ENCODE peak calls at places on chromosomes 4 and X, in four cellular contexts. S, B, Z and P are unnamed samples.

GRCh38 chr4:74796631-74797030 is 2.3 kb upstream of the BTC start:
- DNase-seq in Z (no peak), S (no peak), B (no peak), P (no peak)

GRCh38 chr4:62709618-62710252 is 1509.6 kb downstream of the ADGRL3 start:
- DNase-seq in Z (peak; percentile 66), B (peak; percentile 15), S (peak; percentile 9), P (peak; percentile 57)

GRCh38 chrX:132023896-132024386 is 839 bp downstream of the STK26 start:
- DNase-seq in S (no peak), Z (no peak), B (peak; percentile 57), P (peak; percentile 49)

GRCh38 chr4:143667461-143667860 is 33.0 kb downstream of the FREM3 start:
- DNase-seq in Z (no peak), S (peak; percentile 75), B (no peak), P (peak; percentile 31)

GRCh38 chr4:21001490-21001889 is 301.2 kb downstream of the PACRGL start:
- DNase-seq in B (no peak), Z (no peak), S (no peak), P (no peak)

GRCh38 chr4:104465201-104465600 is 29.5 kb downstream of the CXXC4 start:
- DNase-seq in Z (no peak), B (no peak), S (no peak), P (no peak)

GRCh38 chrX:120308558-120308957 is 2.7 kb downstream of the TMEM255A start:
- DNase-seq in S (no peak), Z (peak; percentile 23), B (no peak), P (peak; percentile 86)

GRCh38 chr4:44132526-44132925 is 316.1 kb downstream of the KCTD8 start:
- DNase-seq in B (no peak), S (no peak), Z (no peak), P (no peak)

GRCh38 chr4:38856524-38857337 is at the start of gene TLR6:
- DNase-seq in Z (peak; percentile 84), B (peak; percentile 88), S (peak; percentile 61), P (peak; percentile 69)

GRCh38 chrX:11381464-11381863 is 88.3 kb downstream of the AMELX start:
- DNase-seq in S (peak; percentile 60), B (peak; percentile 54), Z (peak; percentile 65), P (peak; percentile 44)

GRCh38 chr4:105765690-105766407 is 57.3 kb downstream of the GSTCD start:
- DNase-seq in S (peak; percentile 83), Z (peak; percentile 44), B (no peak), P (no peak)

GRCh38 chrX:43175428-43175827 is 397.5 kb upstream of the PPP1R2C start:
- DNase-seq in S (no peak), Z (no peak), B (no peak), P (no peak)

GRCh38 chr4:6453688-6453990 is 18.8 kb downstream of the PPP2R2C start:
- DNase-seq in S (no peak), B (no peak), Z (no peak), P (no peak)

GRCh38 chrX:154712781-154713391 is 38.0 kb downstream of the GAB3 start:
- DNase-seq in S (peak; percentile 80), Z (no peak), B (no peak), P (no peak)

GRCh38 chr4:182808673-182809416 is 108.3 kb downstream of the DCTD start:
- DNase-seq in Z (no peak), S (peak; percentile 25), B (no peak), P (no peak)

GRCh38 chr4:15525080-15525479 is 55.4 kb downstream of the CC2D2A start:
- DNase-seq in S (no peak), B (no peak), Z (peak; percentile 49), P (no peak)

GRCh38 chr4:8849266-8850073 is 22.2 kb downstream of the HMX1 start:
- DNase-seq in Z (no peak), B (no peak), S (no peak), P (no peak)

GRCh38 chrX:154019633-154020499 is at the start of gene IRAK1:
- DNase-seq in Z (peak; percentile 77), B (peak; percentile 73), S (peak; percentile 83), P (peak; percentile 70)

GRCh38 chr4:24644983-24645764 is 60.8 kb upstream of the DHX15 start:
- DNase-seq in Z (no peak), S (no peak), B (no peak), P (no peak)

GRCh38 chrX:21990812-21991211 is 41.3 kb upstream of the PHEX start:
- DNase-seq in B (no peak), Z (no peak), S (no peak), P (no peak)

DNA sequence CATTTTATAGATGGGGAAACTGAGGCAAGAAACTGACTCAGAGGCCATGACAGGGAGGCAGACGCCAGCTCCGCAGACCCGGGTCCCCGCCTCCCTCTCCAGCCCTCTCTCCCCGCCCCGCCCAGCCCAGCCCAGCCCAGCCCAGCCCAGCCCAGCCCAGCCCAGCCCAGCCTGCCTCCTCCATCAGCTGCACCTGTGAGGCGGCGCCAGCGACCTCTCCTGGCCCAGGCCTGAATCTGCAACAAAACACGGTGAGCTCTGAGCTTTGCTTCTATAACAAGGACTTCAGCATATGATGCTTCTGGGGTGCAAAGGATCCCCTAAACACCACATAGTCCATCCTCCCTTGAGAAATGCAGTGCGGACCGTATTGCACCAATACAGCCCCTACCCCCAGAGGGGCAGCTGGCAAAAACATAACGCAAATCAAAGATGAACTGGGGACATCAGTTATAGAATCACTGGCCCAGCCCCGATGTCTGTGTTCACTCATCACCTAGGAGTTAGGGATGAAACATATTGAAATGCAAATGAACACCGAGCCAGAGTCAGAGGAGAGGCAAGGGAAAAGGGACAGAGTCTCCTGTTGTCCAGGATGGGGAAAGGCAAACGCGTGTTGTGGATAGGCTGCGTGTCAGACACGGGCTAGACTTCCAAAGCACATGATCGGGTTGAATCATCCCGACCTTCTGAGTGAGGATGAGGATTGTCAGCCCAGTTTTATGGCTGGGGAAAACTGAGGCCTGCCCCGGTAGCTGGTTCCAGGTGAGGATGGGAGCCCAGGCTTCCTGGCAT is 216.1 kb upstream of the PSAPL1 start:
- DNase-seq in Z (peak; percentile 32), S (peak; percentile 14), B (peak; percentile 47), P (peak; percentile 86)
- TF ChIP-seq EZH2phosphoT487 in Z (no peak), S (no peak), B (no peak), P (no peak)

GRCh38 chrX:46750829-46751228 is 8.1 kb downstream of the SLC9A7 start:
- DNase-seq in Z (no peak), B (no peak), S (no peak), P (no peak)

GRCh38 chrX:46757593-46757992 is 1.3 kb downstream of the SLC9A7 start:
- DNase-seq in S (no peak), Z (no peak), B (peak; percentile 13), P (no peak)

GRCh38 chrX:46755656-46756055 is 3.3 kb downstream of the SLC9A7 start:
- DNase-seq in Z (no peak), S (no peak), B (no peak), P (no peak)

GRCh38 chrX:46757052-46757451 is 1.9 kb downstream of the SLC9A7 start:
- DNase-seq in B (no peak), Z (no peak), S (no peak), P (no peak)

GRCh38 chrX:46754450-46755075 is 4.4 kb downstream of the SLC9A7 start:
- DNase-seq in B (peak; percentile 76), S (no peak), Z (no peak), P (no peak)
- H3K4me3 ChIP-seq in B (peak overlapping the region; percentile 62), S (no peak overlapping the region), Z (no peak overlapping the region), P (no peak overlapping the region)

GRCh38 chr4:14335872-14336271 is 666.4 kb upstream of the CPEB2 start:
- DNase-seq in S (no peak), B (no peak), Z (no peak), P (no peak)

GRCh38 chr4:14334166-14334565 is 668.1 kb upstream of the CPEB2 start:
- DNase-seq in Z (no peak), S (no peak), B (no peak), P (no peak)

GRCh38 chr4:14338206-14338605 is 664.1 kb upstream of the CPEB2 start:
- DNase-seq in S (peak; percentile 6), Z (no peak), B (no peak), P (no peak)

GRCh38 chr4:14338866-14339265 is 663.4 kb upstream of the CPEB2 start:
- DNase-seq in B (no peak), Z (no peak), S (no peak), P (no peak)

GRCh38 chr4:14336656-14337055 is 665.6 kb upstream of the CPEB2 start:
- DNase-seq in B (no peak), Z (no peak), S (no peak), P (no peak)
- TF ChIP-seq EZH2phosphoT487 in B (no peak), Z (no peak), S (no peak), P (no peak)

GRCh38 chr4:101155859-101156430 is 191.4 kb downstream of the PPP3CA start:
- DNase-seq in S (no peak), Z (no peak), B (no peak), P (no peak)
- H3K4me3 ChIP-seq in S (no peak overlapping the region), Z (no peak overlapping the region), B (no peak overlapping the region), P (no peak overlapping the region)

GRCh38 chr4:186666252-186666651 is 57.4 kb downstream of the FAT1 start:
- DNase-seq in B (no peak), Z (no peak), S (no peak), P (no peak)
- TF ChIP-seq EZH2phosphoT487 in B (no peak), Z (no peak), S (no peak), P (no peak)

GRCh38 chr4:78776031-78776728 is at the start of gene BMP2K:
- DNase-seq in Z (peak; percentile 93), B (peak; percentile 88), S (peak; percentile 89), P (peak; percentile 94)

GRCh38 chr4:78779280-78779679 is 3.1 kb downstream of the BMP2K start:
- DNase-seq in B (no peak), Z (no peak), S (peak; percentile 23), P (no peak)

GRCh38 chr4:78778530-78778929 is 2.4 kb downstream of the BMP2K start:
- DNase-seq in B (no peak), S (no peak), Z (no peak), P (no peak)

GRCh38 chr4:78776729-78777555 is 792 bp downstream of the BMP2K start:
- DNase-seq in B (peak; percentile 80), S (peak; percentile 90), Z (peak; percentile 60), P (peak; percentile 80)

DNA sequence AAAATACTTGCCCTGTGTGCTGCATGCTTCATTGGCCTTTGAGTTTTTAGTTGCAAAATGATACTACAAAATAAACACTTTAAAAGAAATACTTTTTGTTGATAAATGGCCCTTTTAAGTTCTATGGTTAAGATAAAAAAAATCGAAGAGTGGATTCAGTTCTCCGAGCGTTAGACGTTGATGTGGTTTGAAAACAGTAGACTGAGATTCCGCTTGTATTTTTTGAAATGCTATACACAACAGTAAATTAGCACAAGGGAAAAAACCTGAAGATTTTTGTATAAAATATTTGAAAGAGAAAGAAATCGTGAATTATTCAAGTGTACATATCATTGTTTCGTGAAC is 1.4 kb downstream of the BMP2K start:
- DNase-seq in S (no peak), B (no peak), Z (no peak), P (no peak)
- H3K4me3 ChIP-seq in S (peak overlapping the region; percentile 84), B (peak overlapping the region; percentile 76), Z (peak overlapping the region; percentile 65), P (peak overlapping the region; percentile 76)

GRCh38 chr4:13642163-13642562 is 14.6 kb upstream of the BOD1L1 start:
- DNase-seq in Z (no peak), B (no peak), S (peak; percentile 19), P (no peak)
- TF ChIP-seq EZH2phosphoT487 in Z (no peak), B (no peak), S (no peak), P (no peak)

GRCh38 chr4:58265734-58266133 is 1155.5 kb upstream of the IGFBP7 start:
- DNase-seq in B (no peak), S (no peak), Z (no peak), P (no peak)
- H3K4me3 ChIP-seq in B (no peak overlapping the region), S (no peak overlapping the region), Z (no peak overlapping the region), P (no peak overlapping the region)

GRCh38 chr4:159179310-159179958 is 76.6 kb downstream of the RAPGEF2 start:
- DNase-seq in B (no peak), Z (no peak), S (no peak), P (no peak)
- TF ChIP-seq EZH2phosphoT487 in B (no peak), Z (no peak), S (no peak), P (no peak)